ENCODE peak calls at places on chromosomes 12 and 14, in five cellular contexts. W is AG04450, Q is fibroblast of mammary gland, I is adrenal gland, T is foreskin keratinocyte. P is an unnamed sample.

GRCh38 chr14:36591482-36591881 is 9.1 kb upstream of the NKX2-8 start:
- DNase-seq in W (no peak), Q (no peak), I (no peak), T (no peak), P (no peak)

GRCh38 chr14:32469388-32470160 is 140.5 kb downstream of the AKAP6 start:
- DNase-seq in W (no peak), Q (peak; percentile 67), I (no peak), T (peak; percentile 86), P (peak; percentile 50)

GRCh38 chr14:75995372-75996041 is 9.9 kb downstream of the IFT43 start:
- DNase-seq in W (peak; percentile 80), Q (peak; percentile 90), I (no peak), T (no peak), P (no peak)

GRCh38 chr12:104460973-104461693 is 4.4 kb downstream of the CHST11 start:
- DNase-seq in W (no peak), Q (no peak), I (no peak), T (peak; percentile 12), P (no peak)

GRCh38 chr12:2179953-2180736 is 127.4 kb downstream of the CACNA1C start:
- DNase-seq in W (peak; percentile 85), Q (peak; percentile 99), I (peak; percentile 71), T (no peak), P (peak; percentile 94)

GRCh38 chr12:85866929-85867776 is 6.9 kb upstream of the NTS start:
- DNase-seq in W (peak; percentile 13), Q (peak; percentile 72), I (peak; percentile 38), T (peak; percentile 77), P (peak; percentile 75)

GRCh38 chr12:58888131-58888783 is 32.0 kb downstream of the LRIG3 start:
- DNase-seq in W (peak; percentile 16), Q (peak; percentile 77), I (peak; percentile 22), T (peak; percentile 83), P (peak; percentile 26)

GRCh38 chr12:92138144-92138543 is 7.5 kb downstream of the BTG1 start:
- DNase-seq in W (no peak), Q (no peak), I (no peak), T (peak; percentile 90), P (peak; percentile 74)

GRCh38 chr12:108360487-108360886 is 21.4 kb upstream of the CMKLR1 start:
- DNase-seq in W (no peak), Q (peak; percentile 80), I (no peak), T (peak; percentile 18), P (peak; percentile 50)

GRCh38 chr12:51265024-51265423 is 5.2 kb downstream of the SMAGP start:
- DNase-seq in W (no peak), Q (no peak), I (no peak), T (no peak), P (no peak)

GRCh38 chr12:107091381-107091780 is 2.0 kb downstream of the CRY1 start:
- DNase-seq in W (no peak), Q (peak; percentile 89), I (no peak), T (peak; percentile 78), P (peak; percentile 45)

GRCh38 chr12:79183946-79184345 is 319.4 kb downstream of the SYT1 start:
- DNase-seq in W (no peak), Q (peak; percentile 6), I (no peak), T (peak; percentile 38), P (no peak)

GRCh38 chr14:104009297-104009696 is 67.0 kb upstream of the RD3L start:
- DNase-seq in W (no peak), Q (peak; percentile 18), I (no peak), T (peak; percentile 36), P (no peak)

GRCh38 chr12:94689002-94689645 is 38.8 kb upstream of the TMCC3 start:
- DNase-seq in W (no peak), Q (peak; percentile 74), I (no peak), T (no peak), P (peak; percentile 22)

GRCh38 chr14:45610303-45610702 is 357.3 kb upstream of the MIS18BP1 start:
- DNase-seq in W (no peak), Q (peak; percentile 9), I (no peak), T (peak; percentile 52), P (peak; percentile 35)

GRCh38 chr14:89648510-89648909 is 231.5 kb upstream of the FOXN3 start:
- DNase-seq in W (no peak), Q (peak; percentile 5), I (no peak), T (no peak), P (no peak)

GRCh38 chr14:89672636-89673279 is 255.7 kb upstream of the FOXN3 start:
- DNase-seq in W (no peak), Q (no peak), I (no peak), T (no peak), P (no peak)

GRCh38 chr14:90820958-90821357 is 4.7 kb upstream of the TTC7B start:
- DNase-seq in W (no peak), Q (peak; percentile 55), I (no peak), T (peak; percentile 85), P (peak; percentile 77)

GRCh38 chr12:57046392-57046791 is 3.5 kb downstream of the MYO1A start:
- DNase-seq in W (no peak), Q (no peak), I (no peak), T (no peak), P (no peak)

GRCh38 chr12:57101892-57102695 is 9.1 kb downstream of the STAT6 start:
- DNase-seq in W (no peak), Q (peak; percentile 21), I (peak; percentile 23), T (no peak), P (no peak)

GRCh38 chr12:76670776-76671175 is 93.1 kb upstream of the ZDHHC17 start:
- DNase-seq in W (peak; percentile 48), Q (peak; percentile 37), I (no peak), T (peak; percentile 49), P (peak; percentile 20)

GRCh38 chr12:56040151-56040550 is 1.6 kb upstream of the RPS26 start:
- DNase-seq in W (no peak), Q (no peak), I (no peak), T (no peak), P (no peak)

GRCh38 chr14:24207104-24207543 is 1.6 kb downstream of the TSSK4 start:
- DNase-seq in W (no peak), Q (no peak), I (no peak), T (no peak), P (no peak)

GRCh38 chr12:113471619-113472171 is at the start of gene LHX5:
- DNase-seq in W (no peak), Q (peak; percentile 28), I (no peak), T (no peak), P (no peak)

DNA sequence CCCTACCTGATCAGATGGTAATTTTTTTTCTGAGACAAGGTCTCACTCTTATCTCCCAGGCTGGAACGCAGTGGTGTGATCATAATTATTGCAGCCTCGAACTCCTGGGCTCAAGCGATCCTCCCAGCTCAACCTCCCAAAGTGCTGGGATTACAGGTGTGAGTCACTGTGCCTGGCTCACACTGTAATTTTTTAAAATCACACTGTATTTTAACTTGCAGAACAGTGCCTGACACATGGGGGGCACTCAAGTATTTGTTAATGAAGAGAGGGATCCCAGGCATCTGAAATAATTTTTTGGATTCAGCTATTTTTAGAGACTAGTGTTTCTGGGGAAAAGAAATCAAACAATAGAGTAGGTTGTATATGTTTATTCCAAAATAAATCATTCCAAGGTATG is 21.7 kb downstream of the LIMA1 start:
- DNase-seq in W (no peak), Q (peak; percentile 55), I (no peak), T (no peak), P (peak; percentile 57)
- TF ChIP-seq CTCF in W (no peak), Q (peak; percentile 19), I (no peak), T (peak; percentile 79), P (no peak)

GRCh38 chr14:22560638-22561365 is 28.2 kb downstream of the DAD1 start:
- DNase-seq in W (no peak), Q (no peak), I (no peak), T (no peak), P (no peak)
- TF ChIP-seq CTCF in W (no peak), Q (no peak), I (no peak), T (no peak), P (no peak)

DNA sequence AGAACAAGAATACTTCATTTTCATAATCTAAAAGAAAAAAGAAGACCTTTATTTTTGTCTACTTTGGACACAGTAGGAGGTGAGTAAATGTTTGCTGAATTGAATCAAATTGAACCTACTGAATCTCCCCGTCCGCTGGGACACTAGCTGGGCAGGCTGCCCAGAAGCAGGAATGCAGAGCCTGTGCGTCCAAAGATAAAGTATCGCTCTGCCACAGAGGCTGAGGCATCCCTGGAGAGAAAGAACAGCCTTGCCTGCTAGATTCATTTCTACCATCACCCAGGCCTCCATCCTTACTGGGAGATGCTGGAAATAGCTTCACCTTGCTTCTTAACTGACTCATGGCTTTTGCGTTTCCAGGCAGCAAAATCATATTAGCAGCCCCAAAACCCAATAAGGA is 64.1 kb upstream of the TSPAN11 start:
- DNase-seq in W (no peak), Q (peak; percentile 71), I (no peak), T (no peak), P (no peak)
- TF ChIP-seq CTCF in W (no peak), Q (no peak), I (no peak), T (no peak), P (no peak)

GRCh38 chr12:124437621-124438414 is 129.6 kb downstream of the NCOR2 start:
- DNase-seq in W (no peak), Q (no peak), I (no peak), T (no peak), P (no peak)
- TF ChIP-seq CTCF in W (no peak), Q (no peak), I (no peak), T (no peak), P (no peak)

GRCh38 chr12:100401660-100402059 is 44.8 kb downstream of the SLC17A8 start:
- DNase-seq in W (no peak), Q (peak; percentile 54), I (no peak), T (peak; percentile 65), P (peak; percentile 45)

GRCh38 chr12:100399095-100399494 is 42.2 kb downstream of the SLC17A8 start:
- DNase-seq in W (no peak), Q (no peak), I (no peak), T (no peak), P (no peak)

GRCh38 chr12:100403446-100403845 is 46.6 kb downstream of the SLC17A8 start:
- DNase-seq in W (no peak), Q (peak; percentile 9), I (no peak), T (peak; percentile 62), P (peak; percentile 15)

DNA sequence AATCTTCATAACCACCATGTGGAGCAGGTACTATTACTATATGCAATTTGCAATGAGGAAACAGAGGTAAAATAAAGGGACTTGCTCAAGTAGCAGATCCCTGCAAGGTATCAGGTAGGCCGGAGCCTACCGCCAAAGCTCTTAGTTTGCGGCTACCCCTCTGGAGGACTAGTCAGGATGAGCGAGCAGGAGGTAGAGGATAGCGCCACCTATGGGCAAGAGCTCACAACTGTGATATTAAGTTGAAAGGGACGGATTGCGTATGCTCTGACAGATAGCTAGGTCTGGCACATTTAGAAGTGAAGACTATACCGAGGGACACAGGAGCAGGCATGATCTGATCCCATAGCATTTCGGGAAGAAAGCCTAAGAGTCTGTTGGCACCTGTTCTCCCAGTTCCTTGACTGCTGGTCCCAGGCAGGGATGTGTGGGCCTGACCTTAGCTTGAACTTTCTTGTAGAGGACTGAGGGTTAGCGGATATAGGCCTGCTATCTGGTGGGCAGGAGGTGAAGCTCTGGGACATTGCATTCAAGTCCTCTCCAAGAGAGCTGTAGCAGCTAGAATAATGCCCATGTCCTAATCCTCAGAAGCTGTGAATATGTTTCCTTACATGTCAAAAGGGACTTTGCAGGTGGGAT is 48.0 kb downstream of the SLC17A8 start:
- DNase-seq in W (no peak), Q (peak; percentile 67), I (no peak), T (no peak), P (peak; percentile 53)
- TF ChIP-seq CTCF in W (peak; percentile 61), Q (peak; percentile 74), I (peak; percentile 22), T (peak; percentile 54), P (peak; percentile 35)